ENCODE peak calls at places on chromosomes 16 and 17, in eight cellular contexts. One of them, this sample, is unnamed. For H3K4me1, the result is how much of the 10 kb centered on the place peaks cover.

GRCh38 chr16:23557779-23558330 is 328 bp downstream of the UBFD1 start:
- DNase-seq in heart right ventricle: peak
- DNase-seq in cardiac muscle cell: peak
- DNase-seq in adrenal gland: peak
- DNase-seq in mucosa of descending colon: no peak
- DNase-seq in mammary epithelial cell: no peak
- DNase-seq in OCI-LY7: no peak
- DNase-seq in left ventricle myocardium inferior: no peak
- DNase-seq in this sample: no peak

GRCh38 chr16:4402439-4403132 is 13.8 kb downstream of the CORO7 start:
- DNase-seq in heart right ventricle: peak
- DNase-seq in cardiac muscle cell: peak
- DNase-seq in adrenal gland: peak
- DNase-seq in mucosa of descending colon: peak
- DNase-seq in mammary epithelial cell: peak
- DNase-seq in OCI-LY7: peak
- DNase-seq in left ventricle myocardium inferior: peak
- DNase-seq in this sample: peak

GRCh38 chr17:38619937-38620550 is 14.3 kb upstream of the SRCIN1 start:
- DNase-seq in heart right ventricle: no peak
- DNase-seq in cardiac muscle cell: no peak
- DNase-seq in adrenal gland: no peak
- DNase-seq in mucosa of descending colon: no peak
- DNase-seq in mammary epithelial cell: no peak
- DNase-seq in OCI-LY7: no peak
- DNase-seq in left ventricle myocardium inferior: no peak
- DNase-seq in this sample: no peak

GRCh38 chr17:14203392-14203791 is 33.3 kb downstream of the CDRT15 start:
- DNase-seq in heart right ventricle: no peak
- DNase-seq in cardiac muscle cell: no peak
- DNase-seq in adrenal gland: no peak
- DNase-seq in mucosa of descending colon: no peak
- DNase-seq in mammary epithelial cell: no peak
- DNase-seq in OCI-LY7: peak
- DNase-seq in left ventricle myocardium inferior: no peak
- DNase-seq in this sample: no peak

GRCh38 chr17:79053251-79053925 is 21.2 kb upstream of the ENGASE start:
- DNase-seq in heart right ventricle: no peak
- DNase-seq in cardiac muscle cell: no peak
- DNase-seq in adrenal gland: peak
- DNase-seq in mucosa of descending colon: no peak
- DNase-seq in mammary epithelial cell: no peak
- DNase-seq in OCI-LY7: no peak
- DNase-seq in left ventricle myocardium inferior: no peak
- DNase-seq in this sample: no peak

GRCh38 chr16:22161999-22162657 is at the start of gene SDR42E2:
- DNase-seq in heart right ventricle: no peak
- DNase-seq in cardiac muscle cell: no peak
- DNase-seq in adrenal gland: no peak
- DNase-seq in mucosa of descending colon: no peak
- DNase-seq in mammary epithelial cell: peak
- DNase-seq in OCI-LY7: no peak
- DNase-seq in left ventricle myocardium inferior: no peak
- DNase-seq in this sample: peak

GRCh38 chr17:12727076-12727750 is 61.5 kb downstream of the MYOCD start:
- DNase-seq in heart right ventricle: no peak
- DNase-seq in cardiac muscle cell: peak
- DNase-seq in adrenal gland: no peak
- DNase-seq in mucosa of descending colon: no peak
- DNase-seq in mammary epithelial cell: no peak
- DNase-seq in OCI-LY7: no peak
- DNase-seq in left ventricle myocardium inferior: no peak
- DNase-seq in this sample: no peak

GRCh38 chr17:50708050-50709000 is 611 bp upstream of the ANKRD40 start:
- DNase-seq in heart right ventricle: no peak
- DNase-seq in cardiac muscle cell: no peak
- DNase-seq in adrenal gland: no peak
- DNase-seq in mucosa of descending colon: no peak
- DNase-seq in mammary epithelial cell: no peak
- DNase-seq in OCI-LY7: peak
- DNase-seq in left ventricle myocardium inferior: no peak
- DNase-seq in this sample: no peak

GRCh38 chr16:52469775-52470174 is 77.2 kb downstream of the TOX3 start:
- DNase-seq in heart right ventricle: no peak
- DNase-seq in cardiac muscle cell: peak
- DNase-seq in adrenal gland: no peak
- DNase-seq in mucosa of descending colon: no peak
- DNase-seq in mammary epithelial cell: no peak
- DNase-seq in OCI-LY7: no peak
- DNase-seq in left ventricle myocardium inferior: no peak
- DNase-seq in this sample: no peak

GRCh38 chr17:19867654-19868395 is at the start of gene ULK2:
- DNase-seq in heart right ventricle: peak
- DNase-seq in cardiac muscle cell: peak
- DNase-seq in adrenal gland: peak
- DNase-seq in mucosa of descending colon: peak
- DNase-seq in mammary epithelial cell: peak
- DNase-seq in OCI-LY7: peak
- DNase-seq in left ventricle myocardium inferior: peak
- DNase-seq in this sample: peak

GRCh38 chr17:82697808-82698064 is 762 bp downstream of the RAB40B start:
- DNase-seq in heart right ventricle: no peak
- DNase-seq in cardiac muscle cell: no peak
- DNase-seq in adrenal gland: no peak
- DNase-seq in mucosa of descending colon: peak
- DNase-seq in mammary epithelial cell: no peak
- DNase-seq in OCI-LY7: no peak
- DNase-seq in left ventricle myocardium inferior: no peak
- DNase-seq in this sample: no peak
- TF ChIP-seq CTCF in heart right ventricle: no peak
- TF ChIP-seq CTCF in cardiac muscle cell: no peak
- TF ChIP-seq CTCF in adrenal gland: no peak
- TF ChIP-seq CTCF in mucosa of descending colon: no peak
- TF ChIP-seq CTCF in mammary epithelial cell: no peak
- TF ChIP-seq CTCF in OCI-LY7: no peak
- TF ChIP-seq CTCF in left ventricle myocardium inferior: no peak
- TF ChIP-seq CTCF in this sample: no peak

GRCh38 chr16:51393381-51394005 is 242.4 kb upstream of the SALL1 start:
- DNase-seq in heart right ventricle: no peak
- DNase-seq in cardiac muscle cell: no peak
- DNase-seq in adrenal gland: no peak
- DNase-seq in mucosa of descending colon: no peak
- DNase-seq in mammary epithelial cell: peak
- DNase-seq in OCI-LY7: no peak
- DNase-seq in left ventricle myocardium inferior: no peak
- DNase-seq in this sample: no peak
- H3K4me3 ChIP-seq in heart right ventricle: no peak
- H3K4me3 ChIP-seq in cardiac muscle cell: no peak
- H3K4me3 ChIP-seq in adrenal gland: no peak
- H3K4me3 ChIP-seq in mucosa of descending colon: no peak
- H3K4me3 ChIP-seq in mammary epithelial cell: no peak
- H3K4me3 ChIP-seq in OCI-LY7: no peak
- H3K4me3 ChIP-seq in left ventricle myocardium inferior: no peak
- H3K4me3 ChIP-seq in this sample: no peak

GRCh38 chr17:17837966-17838962 is 1.5 kb upstream of the SREBF1 start:
- DNase-seq in heart right ventricle: peak
- DNase-seq in cardiac muscle cell: peak
- DNase-seq in adrenal gland: peak
- DNase-seq in mucosa of descending colon: peak
- DNase-seq in mammary epithelial cell: peak
- DNase-seq in OCI-LY7: peak
- DNase-seq in left ventricle myocardium inferior: peak
- DNase-seq in this sample: no peak
- H3K4me1 ChIP-seq in heart right ventricle: half or more
- H3K4me1 ChIP-seq in cardiac muscle cell: half or more
- H3K4me1 ChIP-seq in adrenal gland: half or more
- H3K4me1 ChIP-seq in mucosa of descending colon: half or more
- H3K4me1 ChIP-seq in mammary epithelial cell: half or more
- H3K4me1 ChIP-seq in OCI-LY7: half or more
- H3K4me1 ChIP-seq in left ventricle myocardium inferior: half or more
- H3K4me1 ChIP-seq in this sample: under half

GRCh38 chr17:1978396-1978962 is 46.7 kb downstream of the RTN4RL1 start:
- DNase-seq in heart right ventricle: no peak
- DNase-seq in cardiac muscle cell: no peak
- DNase-seq in adrenal gland: no peak
- DNase-seq in mucosa of descending colon: no peak
- DNase-seq in mammary epithelial cell: no peak
- DNase-seq in OCI-LY7: no peak
- DNase-seq in left ventricle myocardium inferior: no peak
- DNase-seq in this sample: no peak

GRCh38 chr17:1980665-1981250 is 44.4 kb downstream of the RTN4RL1 start:
- DNase-seq in heart right ventricle: no peak
- DNase-seq in cardiac muscle cell: no peak
- DNase-seq in adrenal gland: no peak
- DNase-seq in mucosa of descending colon: no peak
- DNase-seq in mammary epithelial cell: no peak
- DNase-seq in OCI-LY7: no peak
- DNase-seq in left ventricle myocardium inferior: no peak
- DNase-seq in this sample: no peak

GRCh38 chr17:1976683-1977064 is 48.5 kb downstream of the RTN4RL1 start:
- DNase-seq in heart right ventricle: no peak
- DNase-seq in cardiac muscle cell: no peak
- DNase-seq in adrenal gland: no peak
- DNase-seq in mucosa of descending colon: no peak
- DNase-seq in mammary epithelial cell: no peak
- DNase-seq in OCI-LY7: no peak
- DNase-seq in left ventricle myocardium inferior: no peak
- DNase-seq in this sample: no peak

GRCh38 chr17:1977583-1978395 is 47.3 kb downstream of the RTN4RL1 start:
- DNase-seq in heart right ventricle: no peak
- DNase-seq in cardiac muscle cell: no peak
- DNase-seq in adrenal gland: no peak
- DNase-seq in mucosa of descending colon: no peak
- DNase-seq in mammary epithelial cell: no peak
- DNase-seq in OCI-LY7: no peak
- DNase-seq in left ventricle myocardium inferior: no peak
- DNase-seq in this sample: peak

GRCh38 chr17:1979182-1979980 is 45.8 kb downstream of the RTN4RL1 start:
- DNase-seq in heart right ventricle: no peak
- DNase-seq in cardiac muscle cell: no peak
- DNase-seq in adrenal gland: peak
- DNase-seq in mucosa of descending colon: no peak
- DNase-seq in mammary epithelial cell: no peak
- DNase-seq in OCI-LY7: no peak
- DNase-seq in left ventricle myocardium inferior: no peak
- DNase-seq in this sample: no peak
- TF ChIP-seq CTCF in heart right ventricle: no peak
- TF ChIP-seq CTCF in cardiac muscle cell: no peak
- TF ChIP-seq CTCF in adrenal gland: no peak
- TF ChIP-seq CTCF in mucosa of descending colon: no peak
- TF ChIP-seq CTCF in mammary epithelial cell: no peak
- TF ChIP-seq CTCF in OCI-LY7: no peak
- TF ChIP-seq CTCF in left ventricle myocardium inferior: no peak
- TF ChIP-seq CTCF in this sample: no peak

This sample was measured in BE2C.